ENCODE peak calls at places on chromosomes 16 and 17, in five cellular contexts. Z is activated naive CD8-positive, alpha-beta T cell treated with anti-CD3 and anti-CD28 coated beads, Interleukin-2, amount 50 U/mL, for 24 hours; V is heart right ventricle; F is NCI-H1930; Q is activated CD8-positive, alpha-beta memory T cell treated with anti-CD3 and anti-CD28 coated beads, Interleukin-2, amount 50 U/mL, for 4 hours. I is an unnamed sample.

GRCh38 chr16:86515780-86516617 is 5.7 kb downstream of the FOXF1 start:
- DNase-seq in Q (no peak), V (no peak), Z (no peak), F (no peak), I (no peak)

GRCh38 chr17:42895185-42895555 is 5.4 kb upstream of the G6PC1 start:
- DNase-seq in Q (no peak), V (peak; percentile 42), F (no peak), Z (no peak), I (peak; percentile 65)

GRCh38 chr16:14510939-14511797 is 118.9 kb downstream of the PARN start:
- DNase-seq in V (no peak), Z (no peak), F (no peak), Q (no peak), I (no peak)

GRCh38 chr16:35734728-35735402 is 2275.5 kb downstream of the TP53TG3F start:
- DNase-seq in Z (no peak), V (no peak), F (no peak), Q (no peak), I (no peak)

GRCh38 chr17:40419559-40420331 is 2.0 kb upstream of the TOP2A start:
- DNase-seq in Z (no peak), Q (no peak), F (no peak), V (no peak), I (peak; percentile 95)

GRCh38 chr16:49842972-49843371 is 12.9 kb downstream of the ZNF423 start:
- DNase-seq in Q (no peak), V (no peak), Z (no peak), F (no peak), I (no peak)

GRCh38 chr17:61487668-61488595 is 35.7 kb downstream of the TBX4 start:
- DNase-seq in V (no peak), F (no peak), Q (no peak), Z (no peak), I (no peak)

GRCh38 chr16:74605746-74606520 is 981 bp downstream of the GLG1 start:
- DNase-seq in V (no peak), Z (no peak), F (no peak), Q (no peak), I (peak; percentile 56)

GRCh38 chr17:77325537-77325825 is 184.7 kb downstream of the SEC14L1 start:
- DNase-seq in Z (no peak), Q (no peak), F (no peak), V (no peak), I (no peak)